ENCODE peak calls at places on chromosomes 16 and 17, in seven cellular contexts. E, C, V, S, O, T and H are unnamed samples.

GRCh38 chr17:35612924-35613521 is 25.9 kb downstream of the AP2B1 start:
- DNase-seq in E (peak), C (no peak), V (peak), S (peak), O (peak), T (peak), H (peak)

GRCh38 chr17:41917192-41917591 is 1.6 kb downstream of the ACLY start:
- DNase-seq in E (no peak), C (no peak), V (no peak), S (no peak), O (no peak), T (no peak), H (no peak)

GRCh38 chr16:21277927-21278706 is at the start of gene CRYM:
- DNase-seq in E (no peak), C (peak), V (peak), S (peak), O (peak), T (no peak), H (no peak)

GRCh38 chr17:3659541-3660111 is 8.8 kb downstream of the TAX1BP3 start:
- DNase-seq in E (no peak), C (no peak), V (no peak), S (no peak), O (no peak), T (no peak), H (no peak)

GRCh38 chr17:41546819-41547218 is 18.7 kb upstream of the KRT19 start:
- DNase-seq in E (no peak), C (no peak), V (no peak), S (no peak), O (no peak), T (no peak), H (no peak)

GRCh38 chr17:67518881-67519280 is 141.8 kb downstream of the PITPNC1 start:
- DNase-seq in E (no peak), C (no peak), V (no peak), S (no peak), O (no peak), T (no peak), H (no peak)

GRCh38 chr16:64416232-64417010 is 705.4 kb downstream of the CDH11 start:
- DNase-seq in E (no peak), C (no peak), V (no peak), S (no peak), O (no peak), T (no peak), H (no peak)

GRCh38 chr16:74984194-74984669 is 691 bp downstream of the WDR59 start:
- DNase-seq in E (no peak), C (peak), V (no peak), S (peak), O (no peak), T (no peak), H (no peak)

GRCh38 chr17:72150632-72151460 is 30.0 kb downstream of the SOX9 start:
- DNase-seq in E (no peak), C (no peak), V (no peak), S (no peak), O (peak), T (no peak), H (no peak)

GRCh38 chr16:24442631-24443030 is 96.7 kb upstream of the RBBP6 start:
- DNase-seq in E (no peak), C (no peak), V (no peak), S (no peak), O (no peak), T (no peak), H (no peak)